ENCODE peak calls at places on chromosomes 13 and 19, in four cellular contexts. P is RWPE1, G is OCI-LY7, J is mucosa of descending colon. S is an unnamed sample.

GRCh38 chr19:52935434-52935833 is 12.2 kb upstream of the ZNF888 start:
- DNase-seq in P (no peak), J (no peak), G (no peak), S (no peak)

GRCh38 chr19:52923782-52924593 is 760 bp upstream of the ZNF888 start:
- DNase-seq in P (no peak), G (no peak), J (peak; percentile 85), S (no peak)

GRCh38 chr19:21569497-21569870 is 64.1 kb downstream of the ZNF429 start:
- DNase-seq in J (no peak), P (no peak), G (no peak), S (no peak)

GRCh38 chr19:33796164-33797100 is at the start of gene KCTD15:
- DNase-seq in G (peak; percentile 71), J (no peak), P (no peak), S (no peak)

GRCh38 chr13:26254583-26255102 is 714 bp downstream of the CDK8 start:
- DNase-seq in G (peak; percentile 62), J (peak; percentile 78), P (peak; percentile 36), S (peak; percentile 58)

GRCh38 chr19:3370214-3370720 is 3.9 kb downstream of the NFIC start:
- DNase-seq in J (no peak), P (no peak), G (no peak), S (no peak)

GRCh38 chr19:47095707-47096704 is 17.6 kb downstream of the ZC3H4 start:
- DNase-seq in J (peak; percentile 96), P (peak; percentile 81), G (no peak), S (no peak)

GRCh38 chr13:33033361-33033812 is 17.2 kb downstream of the KL start:
- DNase-seq in P (no peak), J (no peak), G (no peak), S (peak; percentile 39)

GRCh38 chr13:43537124-43537523 is 249.6 kb downstream of the ENOX1 start:
- DNase-seq in P (no peak), G (no peak), J (no peak), S (no peak)

GRCh38 chr13:109273326-109273751 is 513.0 kb downstream of the IRS2 start:
- DNase-seq in G (no peak), P (peak; percentile 42), J (no peak), S (no peak)

GRCh38 chr13:93243375-93244063 is 16.9 kb downstream of the GPC6 start:
- DNase-seq in P (no peak), G (no peak), J (peak; percentile 40), S (no peak)

GRCh38 chr13:22387899-22388298 is 717.0 kb downstream of the FGF9 start:
- DNase-seq in J (no peak), G (no peak), P (no peak), S (no peak)

GRCh38 chr13:20340759-20341161 is 108.6 kb upstream of the GJB6 start:
- DNase-seq in P (peak; percentile 35), J (peak; percentile 52), G (no peak), S (no peak)

GRCh38 chr13:100789481-100789880 is 114.9 kb upstream of the TMTC4 start:
- DNase-seq in J (no peak), G (no peak), P (no peak), S (no peak)

GRCh38 chr13:101654916-101655315 is 202.4 kb downstream of the ITGBL1 start:
- DNase-seq in P (no peak), J (no peak), G (no peak), S (no peak)

GRCh38 chr19:39847525-39847924 is 1.3 kb upstream of the FBL start:
- DNase-seq in J (no peak), P (no peak), G (no peak), S (no peak)

GRCh38 chr19:41327076-41327475 is 17.1 kb downstream of the CCDC97 start:
- DNase-seq in G (no peak), P (no peak), J (no peak), S (no peak)

GRCh38 chr13:19267746-19268145 is 86.1 kb upstream of the TUBA3C start:
- DNase-seq in G (no peak), J (no peak), P (no peak), S (no peak)

GRCh38 chr19:4319067-4319718 is 14.8 kb downstream of the FSD1 start:
- DNase-seq in P (no peak), J (no peak), G (no peak), S (no peak)

GRCh38 chr13:114134944-114135610 is 2.7 kb upstream of the RASA3 start:
- DNase-seq in P (no peak), G (no peak), J (peak; percentile 16), S (no peak)

GRCh38 chr19:17020823-17021222 is 5.8 kb downstream of the CPAMD8 start:
- DNase-seq in J (no peak), G (peak; percentile 43), P (no peak), S (no peak)

GRCh38 chr19:18743281-18743825 is 47.8 kb downstream of the COMP start:
- DNase-seq in J (peak; percentile 79), P (no peak), G (no peak), S (no peak)

GRCh38 chr19:11736696-11737095 is 2.0 kb downstream of the ZNF823 start:
- DNase-seq in P (peak; percentile 26), G (peak; percentile 23), J (no peak), S (peak; percentile 47)

GRCh38 chr13:35720290-35720689 is 243.8 kb upstream of the MAB21L1 start:
- DNase-seq in P (peak; percentile 15), J (no peak), G (no peak), S (no peak)

GRCh38 chr19:4568884-4569283 is 9.4 kb upstream of the SEMA6B start:
- DNase-seq in P (no peak), J (no peak), G (no peak), S (no peak)

GRCh38 chr19:36215276-36216171 is 618 bp downstream of the ZNF146 start:
- DNase-seq in P (no peak), G (peak; percentile 48), J (no peak), S (no peak)

GRCh38 chr19:49818691-49819331 is 722 bp downstream of the MED25 start:
- DNase-seq in G (peak; percentile 43), J (peak; percentile 69), P (no peak), S (no peak)

GRCh38 chr19:35216026-35216832 is 12.3 kb downstream of the FAM187B start:
- DNase-seq in G (peak; percentile 31), J (no peak), P (no peak), S (no peak)

GRCh38 chr19:37963190-37963947 is 56.4 kb downstream of the SIPA1L3 start:
- DNase-seq in P (no peak), J (no peak), G (peak; percentile 26), S (no peak)
- TF ChIP-seq CTCF in P (no peak), J (no peak), G (peak; percentile 21), S (no peak)

GRCh38 chr19:1039646-1040475 is at the start of gene ABCA7:
- DNase-seq in G (peak; percentile 99), P (peak; percentile 96), J (peak; percentile 99), S (peak; percentile 95)
- TF ChIP-seq CTCF in G (peak; percentile 27), P (no peak), J (no peak), S (no peak)

DNA sequence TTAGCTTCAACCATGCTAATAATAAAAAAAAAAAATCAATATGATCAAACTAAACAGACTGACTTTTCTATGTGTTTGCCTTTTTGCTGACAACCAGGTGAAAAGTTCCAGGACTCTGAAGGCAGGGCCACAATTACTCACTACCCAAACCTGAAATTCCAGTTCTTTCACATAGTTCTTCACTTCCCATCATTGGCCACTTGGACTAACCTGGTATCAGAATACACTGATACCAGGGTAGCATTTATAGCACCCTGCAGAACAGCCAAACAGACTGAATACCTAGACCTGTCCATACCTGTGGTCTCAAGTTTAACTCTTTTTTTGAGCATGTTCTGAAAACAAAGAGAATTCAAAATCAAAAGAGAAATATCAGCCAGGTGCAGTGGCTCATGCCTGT is 25.1 kb downstream of the ELF1 start:
- DNase-seq in P (peak; percentile 92), J (no peak), G (no peak), S (no peak)
- TF ChIP-seq CTCF in P (no peak), J (no peak), G (peak; percentile 8), S (no peak)

DNA sequence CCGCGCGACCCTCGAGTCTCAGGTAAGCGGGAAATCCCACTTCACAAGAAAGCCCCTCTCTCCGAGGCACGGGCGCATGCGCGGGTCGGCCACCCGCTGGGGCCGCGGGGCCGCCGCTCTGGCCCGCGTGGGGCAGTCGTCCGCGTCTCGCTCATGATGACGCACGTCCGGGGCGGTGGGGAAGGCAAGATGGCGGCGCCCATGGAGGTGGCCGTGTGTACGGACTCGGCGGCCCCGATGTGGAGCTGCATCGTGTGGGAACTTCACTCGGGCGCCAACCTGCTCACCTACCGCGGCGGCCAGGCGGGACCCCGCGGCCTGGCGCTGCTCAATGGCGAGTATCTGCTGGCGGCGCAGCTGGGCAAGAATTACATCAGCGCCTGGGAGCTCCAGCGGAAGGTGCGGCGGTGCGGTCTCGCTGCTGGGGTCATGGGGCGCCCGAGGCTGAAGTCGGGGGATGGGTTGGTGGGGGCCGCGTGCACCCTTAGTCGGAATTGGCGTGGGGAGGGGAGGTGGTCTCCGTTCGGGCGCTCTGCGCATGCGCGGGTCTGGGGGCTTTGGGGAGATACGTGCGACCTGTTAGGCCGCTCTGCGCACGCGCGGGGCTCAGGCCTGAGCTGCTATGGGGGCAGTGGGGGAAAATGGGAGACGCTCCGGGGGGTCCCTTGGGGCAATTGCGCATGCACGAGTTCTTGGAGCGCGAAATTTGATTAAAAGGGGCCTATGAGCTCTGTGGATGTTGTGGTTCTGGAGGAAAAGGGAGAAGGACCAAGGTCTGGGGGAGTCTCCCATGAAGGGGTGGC is at the start of gene WDR18:
- DNase-seq in J (peak; percentile 94), P (peak; percentile 97), G (peak; percentile 93), S (peak; percentile 100)
- TF ChIP-seq CTCF in J (no peak), P (no peak), G (no peak), S (no peak)

GRCh38 chr13:84870190-84870589 is 929.0 kb downstream of the SLITRK6 start:
- DNase-seq in P (no peak), G (peak; percentile 17), J (no peak), S (no peak)
- TF ChIP-seq CTCF in P (no peak), G (peak; percentile 79), J (no peak), S (no peak)

GRCh38 chr19:12930002-12930645 is 3.4 kb downstream of the FARSA start:
- DNase-seq in J (no peak), P (no peak), G (no peak), S (no peak)
- TF ChIP-seq CTCF in J (no peak), P (no peak), G (peak; percentile 44), S (no peak)

DNA sequence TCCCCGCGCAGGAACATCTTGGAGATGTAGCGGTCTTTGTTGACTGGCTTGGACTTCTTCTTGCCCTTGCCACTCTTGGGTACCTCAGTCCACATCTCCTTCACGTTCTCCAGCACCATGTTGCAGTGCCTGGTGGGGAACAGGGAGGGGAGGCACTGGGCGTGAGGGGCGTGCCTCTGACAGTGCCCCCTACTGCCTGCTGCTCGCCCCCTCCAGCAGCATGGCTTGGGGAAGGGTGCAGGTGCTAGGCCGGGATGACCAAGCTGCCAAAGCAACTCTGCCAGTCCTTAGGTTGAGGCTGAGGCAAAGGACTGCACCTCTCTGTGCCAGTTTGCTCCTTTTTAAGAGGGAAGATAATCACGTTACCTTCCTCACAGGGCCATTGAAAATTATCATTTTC is 4.2 kb downstream of the SNRPD2 start:
- DNase-seq in J (no peak), P (no peak), G (no peak), S (no peak)
- TF ChIP-seq CTCF in J (no peak), P (no peak), G (peak; percentile 33), S (no peak)

GRCh38 chr19:7337380-7338194 is 11.2 kb upstream of the ARHGEF18 start:
- DNase-seq in P (no peak), G (peak; percentile 98), J (peak; percentile 66), S (peak; percentile 73)
- TF ChIP-seq CTCF in P (no peak), G (peak; percentile 68), J (no peak), S (no peak)

S was measured in GM20000.